ENCODE peak calls at places on chromosomes 7 and 10, in nine cellular contexts. H, O, L, N, S, K, V, R and E are unnamed samples.

GRCh38 chr7:129829677-129830631 is 122.8 kb downstream of the UBE2H start:
- DNase-seq in R (peak), V (peak), O (peak), S (peak), K (no peak), N (peak), H (peak), L (peak), E (peak)

GRCh38 chr10:18179901-18180300 is 39.7 kb downstream of the CACNB2 start:
- DNase-seq in R (peak), L (peak), S (peak), V (no peak), K (no peak), O (no peak), H (no peak), N (no peak), E (no peak)

GRCh38 chr10:72027498-72027897 is 60.9 kb downstream of the SPOCK2 start:
- DNase-seq in N (no peak), L (no peak), R (peak), K (no peak), O (no peak), V (no peak), S (no peak), H (peak), E (no peak)

GRCh38 chr10:15603446-15604011 is 116.2 kb downstream of the ITGA8 start:
- DNase-seq in H (no peak), K (no peak), R (no peak), V (no peak), O (no peak), L (no peak), N (no peak), S (no peak), E (no peak)

GRCh38 chr10:86030312-86030711 is 336.3 kb downstream of the GRID1 start:
- DNase-seq in L (no peak), N (no peak), S (no peak), H (no peak), V (no peak), K (no peak), O (no peak), R (no peak), E (no peak)

GRCh38 chr7:107891619-107892366 is 810 bp downstream of the DLD start:
- DNase-seq in O (no peak), S (peak), H (peak), K (no peak), R (peak), N (peak), L (peak), V (no peak), E (no peak)

GRCh38 chr7:88354999-88355398 is 48.3 kb upstream of the STEAP4 start:
- DNase-seq in O (no peak), L (no peak), K (no peak), R (no peak), N (no peak), S (no peak), H (no peak), V (no peak), E (no peak)

GRCh38 chr10:127186846-127187245 is 9.5 kb downstream of the INSYN2A start:
- DNase-seq in R (no peak), S (no peak), K (no peak), V (no peak), L (no peak), H (peak), N (peak), O (no peak), E (no peak)

GRCh38 chr7:159023216-159023615 is 121.5 kb downstream of the VIPR2 start:
- DNase-seq in V (no peak), H (no peak), N (no peak), S (no peak), K (no peak), L (no peak), R (no peak), O (no peak), E (no peak)

GRCh38 chr7:127578711-127579275 is 6.6 kb downstream of the GCC1 start:
- DNase-seq in O (no peak), L (no peak), R (no peak), V (no peak), K (no peak), H (no peak), N (no peak), S (no peak), E (no peak)

GRCh38 chr7:29780346-29780745 is 26.0 kb upstream of the WIPF3 start:
- DNase-seq in V (no peak), N (no peak), S (no peak), H (no peak), L (no peak), O (no peak), R (no peak), K (no peak), E (no peak)

GRCh38 chr10:12534824-12535223 is 185.5 kb downstream of the CAMK1D start:
- DNase-seq in K (no peak), L (peak), R (peak), V (no peak), O (peak), S (no peak), H (no peak), N (no peak), E (no peak)

GRCh38 chr10:99828464-99828863 is 46.0 kb downstream of the ABCC2 start:
- DNase-seq in N (no peak), S (no peak), H (no peak), R (no peak), O (no peak), V (no peak), L (no peak), K (no peak), E (no peak)

GRCh38 chr10:103666109-103666508 is 172.6 kb downstream of the NEURL1 start:
- DNase-seq in H (peak), S (peak), R (peak), N (peak), L (peak), K (no peak), O (no peak), V (no peak), E (no peak)

GRCh38 chr7:23115991-23116390 is 10.4 kb downstream of the KLHL7 start:
- DNase-seq in V (no peak), O (no peak), R (no peak), K (no peak), S (peak), L (no peak), H (no peak), N (no peak), E (no peak)

GRCh38 chr10:20287951-20288350 is 471.7 kb downstream of the PLXDC2 start:
- DNase-seq in H (no peak), N (no peak), O (no peak), S (no peak), L (no peak), V (no peak), K (no peak), R (no peak), E (no peak)

GRCh38 chr7:964401-965231 is 10.1 kb upstream of the ADAP1 start:
- DNase-seq in L (peak), O (no peak), H (no peak), R (peak), S (peak), N (no peak), K (no peak), V (no peak), E (no peak)

GRCh38 chr7:64799-65430 is 127.5 kb upstream of the FAM20C start:
- DNase-seq in O (no peak), K (no peak), V (no peak), S (no peak), N (no peak), H (no peak), R (no peak), L (no peak), E (no peak)

GRCh38 chr7:69911337-69911736 is 313.1 kb downstream of the AUTS2 start:
- DNase-seq in S (no peak), R (no peak), O (no peak), N (no peak), V (no peak), L (no peak), K (no peak), H (no peak), E (no peak)